ENCODE peak calls at places on chromosomes 11 and 22, in five cellular contexts. One of them, this sample, is unnamed.

GRCh38 chr22:46929689-46930225 is 167.3 kb downstream of the TBC1D22A start:
- DNase-seq in AG04449: no peak
- DNase-seq in breast epithelium: no peak
- DNase-seq in sigmoid colon: no peak
- DNase-seq in fibroblast of pulmonary artery: no peak
- DNase-seq in this sample: no peak

GRCh38 chr22:35642305-35642741 is 5.9 kb upstream of the APOL6 start:
- DNase-seq in AG04449: no peak
- DNase-seq in breast epithelium: no peak
- DNase-seq in sigmoid colon: peak; percentile 63
- DNase-seq in fibroblast of pulmonary artery: peak; percentile 38
- DNase-seq in this sample: no peak

GRCh38 chr22:48651036-48651890 is 1176.4 kb downstream of the BRD1 start:
- DNase-seq in AG04449: no peak
- DNase-seq in breast epithelium: no peak
- DNase-seq in sigmoid colon: no peak
- DNase-seq in fibroblast of pulmonary artery: no peak
- DNase-seq in this sample: no peak

GRCh38 chr11:102666331-102666957 is 39.1 kb downstream of the MMP27 start:
- DNase-seq in AG04449: no peak
- DNase-seq in breast epithelium: no peak
- DNase-seq in sigmoid colon: no peak
- DNase-seq in fibroblast of pulmonary artery: peak; percentile 65
- DNase-seq in this sample: no peak

GRCh38 chr22:31776231-31776630 is 22.4 kb downstream of the DEPDC5 start:
- DNase-seq in AG04449: no peak
- DNase-seq in breast epithelium: no peak
- DNase-seq in sigmoid colon: no peak
- DNase-seq in fibroblast of pulmonary artery: no peak
- DNase-seq in this sample: no peak

GRCh38 chr11:24234822-24235508 is 261.9 kb upstream of the LUZP2 start:
- DNase-seq in AG04449: no peak
- DNase-seq in breast epithelium: no peak
- DNase-seq in sigmoid colon: no peak
- DNase-seq in fibroblast of pulmonary artery: peak; percentile 59
- DNase-seq in this sample: no peak

GRCh38 chr11:96207459-96208449 is 135.2 kb downstream of the MAML2 start:
- DNase-seq in AG04449: no peak
- DNase-seq in breast epithelium: no peak
- DNase-seq in sigmoid colon: no peak
- DNase-seq in fibroblast of pulmonary artery: peak; percentile 59
- DNase-seq in this sample: no peak

GRCh38 chr22:27734066-27734465 is 67.5 kb downstream of the MN1 start:
- DNase-seq in AG04449: no peak
- DNase-seq in breast epithelium: no peak
- DNase-seq in sigmoid colon: peak; percentile 48
- DNase-seq in fibroblast of pulmonary artery: no peak
- DNase-seq in this sample: no peak

GRCh38 chr22:36971305-36971704 is 47.9 kb downstream of the TST start:
- DNase-seq in AG04449: no peak
- DNase-seq in breast epithelium: no peak
- DNase-seq in sigmoid colon: peak; percentile 79
- DNase-seq in fibroblast of pulmonary artery: no peak
- DNase-seq in this sample: no peak

GRCh38 chr11:119699227-119699626 is 29.8 kb downstream of the NECTIN1 start:
- DNase-seq in AG04449: no peak
- DNase-seq in breast epithelium: peak; percentile 60
- DNase-seq in sigmoid colon: no peak
- DNase-seq in fibroblast of pulmonary artery: peak; percentile 31
- DNase-seq in this sample: no peak

GRCh38 chr22:19115628-19116027 is 6.6 kb downstream of the DGCR2 start:
- DNase-seq in AG04449: no peak
- DNase-seq in breast epithelium: no peak
- DNase-seq in sigmoid colon: no peak
- DNase-seq in fibroblast of pulmonary artery: peak; percentile 26
- DNase-seq in this sample: no peak
- TF ChIP-seq CTCF in AG04449: peak; percentile 34
- TF ChIP-seq CTCF in breast epithelium: no peak
- TF ChIP-seq CTCF in sigmoid colon: no peak
- TF ChIP-seq CTCF in fibroblast of pulmonary artery: peak; percentile 45
- TF ChIP-seq CTCF in this sample: no peak

GRCh38 chr11:2929880-2930704 is 872 bp upstream of the PHLDA2 start:
- DNase-seq in AG04449: no peak
- DNase-seq in breast epithelium: peak; percentile 60
- DNase-seq in sigmoid colon: peak; percentile 70
- DNase-seq in fibroblast of pulmonary artery: no peak
- DNase-seq in this sample: peak; percentile 91
- TF ChIP-seq CTCF in AG04449: peak; percentile 59
- TF ChIP-seq CTCF in breast epithelium: no peak
- TF ChIP-seq CTCF in sigmoid colon: peak; percentile 33
- TF ChIP-seq CTCF in fibroblast of pulmonary artery: peak; percentile 39
- TF ChIP-seq CTCF in this sample: no peak

GRCh38 chr22:28741200-28741757 is 341 bp downstream of the CHEK2 start:
- DNase-seq in AG04449: no peak
- DNase-seq in breast epithelium: no peak
- DNase-seq in sigmoid colon: no peak
- DNase-seq in fibroblast of pulmonary artery: no peak
- DNase-seq in this sample: no peak
- TF ChIP-seq CTCF in AG04449: no peak
- TF ChIP-seq CTCF in breast epithelium: no peak
- TF ChIP-seq CTCF in sigmoid colon: no peak
- TF ChIP-seq CTCF in fibroblast of pulmonary artery: no peak
- TF ChIP-seq CTCF in this sample: no peak

GRCh38 chr11:88631497-88631896 is 294.0 kb upstream of the CTSC start:
- DNase-seq in AG04449: no peak
- DNase-seq in breast epithelium: no peak
- DNase-seq in sigmoid colon: no peak
- DNase-seq in fibroblast of pulmonary artery: no peak
- DNase-seq in this sample: no peak

GRCh38 chr11:88623536-88623935 is 286.0 kb upstream of the CTSC start:
- DNase-seq in AG04449: no peak
- DNase-seq in breast epithelium: no peak
- DNase-seq in sigmoid colon: no peak
- DNase-seq in fibroblast of pulmonary artery: peak; percentile 52
- DNase-seq in this sample: no peak

GRCh38 chr11:88632163-88632562 is 294.6 kb upstream of the CTSC start:
- DNase-seq in AG04449: no peak
- DNase-seq in breast epithelium: no peak
- DNase-seq in sigmoid colon: no peak
- DNase-seq in fibroblast of pulmonary artery: no peak
- DNase-seq in this sample: no peak

GRCh38 chr11:88626216-88626615 is 288.7 kb upstream of the CTSC start:
- DNase-seq in AG04449: no peak
- DNase-seq in breast epithelium: no peak
- DNase-seq in sigmoid colon: no peak
- DNase-seq in fibroblast of pulmonary artery: no peak
- DNase-seq in this sample: no peak

DNA sequence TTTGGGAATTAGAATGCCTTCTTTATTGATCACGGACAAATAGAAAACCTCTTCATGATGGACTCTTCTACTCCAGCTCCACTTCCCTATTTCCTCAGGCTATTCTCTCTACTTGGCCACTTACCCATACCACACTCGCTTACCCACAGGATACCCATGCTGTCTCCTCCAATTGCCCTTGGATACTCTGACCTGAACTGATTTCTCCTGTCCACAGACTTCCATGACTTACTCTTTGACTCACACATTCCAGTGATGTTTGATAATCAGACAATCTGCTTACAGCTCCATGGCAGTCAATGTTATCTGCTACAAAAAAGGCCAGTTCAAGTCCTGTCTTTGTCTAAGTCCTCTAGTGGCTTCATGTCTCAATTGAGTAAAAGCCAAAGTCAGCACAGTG is 292.0 kb upstream of the CTSC start:
- DNase-seq in AG04449: peak; percentile 0
- DNase-seq in breast epithelium: no peak
- DNase-seq in sigmoid colon: no peak
- DNase-seq in fibroblast of pulmonary artery: no peak
- DNase-seq in this sample: no peak
- TF ChIP-seq CTCF in AG04449: no peak
- TF ChIP-seq CTCF in breast epithelium: no peak
- TF ChIP-seq CTCF in sigmoid colon: no peak
- TF ChIP-seq CTCF in fibroblast of pulmonary artery: no peak
- TF ChIP-seq CTCF in this sample: no peak

DNA sequence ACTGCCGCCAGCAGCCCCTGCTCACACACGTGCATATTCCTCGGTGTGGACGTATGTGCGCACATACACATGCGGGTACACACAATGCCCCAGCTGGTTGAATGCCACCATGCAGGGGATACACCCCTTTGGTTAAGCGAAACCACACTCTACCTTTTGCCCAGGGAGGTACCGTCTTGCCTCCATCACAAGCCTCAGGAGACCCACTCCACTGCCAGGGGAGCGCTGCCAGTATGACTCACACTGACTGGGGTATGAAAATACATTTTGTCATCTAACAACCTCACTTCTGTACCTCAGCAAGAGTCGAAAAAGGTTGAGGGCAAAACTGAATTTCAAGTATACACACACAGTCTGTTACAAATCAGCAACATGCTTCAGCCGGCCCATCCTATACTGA is 39.4 kb downstream of the TMEM45B start:
- DNase-seq in AG04449: no peak
- DNase-seq in breast epithelium: no peak
- DNase-seq in sigmoid colon: no peak
- DNase-seq in fibroblast of pulmonary artery: no peak
- DNase-seq in this sample: no peak
- TF ChIP-seq CTCF in AG04449: no peak
- TF ChIP-seq CTCF in breast epithelium: no peak
- TF ChIP-seq CTCF in sigmoid colon: no peak
- TF ChIP-seq CTCF in fibroblast of pulmonary artery: no peak
- TF ChIP-seq CTCF in this sample: no peak

GRCh38 chr11:67582026-67582425 is 1.6 kb upstream of the GSTP1 start:
- DNase-seq in AG04449: no peak
- DNase-seq in breast epithelium: no peak
- DNase-seq in sigmoid colon: no peak
- DNase-seq in fibroblast of pulmonary artery: no peak
- DNase-seq in this sample: no peak

GRCh38 chr11:67584881-67585873 is 1.6 kb downstream of the GSTP1 start:
- DNase-seq in AG04449: no peak
- DNase-seq in breast epithelium: no peak
- DNase-seq in sigmoid colon: no peak
- DNase-seq in fibroblast of pulmonary artery: no peak
- DNase-seq in this sample: no peak

GRCh38 chr11:67584205-67584880 is 731 bp downstream of the GSTP1 start:
- DNase-seq in AG04449: no peak
- DNase-seq in breast epithelium: peak; percentile 84
- DNase-seq in sigmoid colon: peak; percentile 94
- DNase-seq in fibroblast of pulmonary artery: peak; percentile 60
- DNase-seq in this sample: no peak

GRCh38 chr11:67581469-67581868 is 2.1 kb upstream of the GSTP1 start:
- DNase-seq in AG04449: no peak
- DNase-seq in breast epithelium: no peak
- DNase-seq in sigmoid colon: no peak
- DNase-seq in fibroblast of pulmonary artery: no peak
- DNase-seq in this sample: no peak

GRCh38 chr11:67583319-67584204 is at the start of gene GSTP1:
- DNase-seq in AG04449: peak; percentile 33
- DNase-seq in breast epithelium: peak; percentile 81
- DNase-seq in sigmoid colon: peak; percentile 97
- DNase-seq in fibroblast of pulmonary artery: peak; percentile 91
- DNase-seq in this sample: peak; percentile 96
- TF ChIP-seq CTCF in AG04449: peak; percentile 64
- TF ChIP-seq CTCF in breast epithelium: peak; percentile 79
- TF ChIP-seq CTCF in sigmoid colon: no peak
- TF ChIP-seq CTCF in fibroblast of pulmonary artery: peak; percentile 31
- TF ChIP-seq CTCF in this sample: peak; percentile 87

DNA sequence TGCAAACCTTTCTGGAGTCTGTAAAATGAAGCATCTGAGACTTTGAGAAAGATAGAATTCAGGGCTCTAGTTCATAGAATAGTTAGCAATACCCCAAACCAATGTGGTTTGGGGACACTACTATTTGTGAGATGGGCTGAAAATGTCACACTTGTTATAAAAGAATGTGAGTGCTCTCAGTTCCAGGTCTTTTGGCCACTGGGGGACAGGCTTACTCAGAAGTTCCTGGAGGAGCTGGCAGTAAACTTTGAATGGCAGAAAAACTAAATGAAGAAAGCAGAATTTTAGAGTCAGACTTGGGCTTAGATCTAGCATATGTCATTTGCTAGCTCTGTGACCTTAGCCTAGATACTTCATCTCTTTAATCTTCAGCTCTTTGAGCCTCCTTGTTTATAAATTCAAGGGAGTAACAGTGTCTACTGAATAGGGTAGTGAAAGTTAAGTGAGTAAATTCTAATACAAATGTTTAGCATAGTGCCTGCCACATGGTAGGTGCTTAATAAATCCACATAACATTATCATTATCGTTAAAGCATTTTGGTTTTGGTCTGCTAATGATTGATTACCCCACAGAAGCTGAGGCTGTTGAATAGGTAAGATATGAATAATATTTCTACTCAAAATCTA is 3.7 kb downstream of the LYVE1 start:
- DNase-seq in AG04449: no peak
- DNase-seq in breast epithelium: no peak
- DNase-seq in sigmoid colon: no peak
- DNase-seq in fibroblast of pulmonary artery: peak; percentile 53
- DNase-seq in this sample: no peak
- TF ChIP-seq CTCF in AG04449: peak; percentile 32
- TF ChIP-seq CTCF in breast epithelium: no peak
- TF ChIP-seq CTCF in sigmoid colon: no peak
- TF ChIP-seq CTCF in fibroblast of pulmonary artery: peak; percentile 62
- TF ChIP-seq CTCF in this sample: peak; percentile 74

GRCh38 chr22:24772493-24773220 is 1.9 kb downstream of the PIWIL3 start:
- DNase-seq in AG04449: no peak
- DNase-seq in breast epithelium: no peak
- DNase-seq in sigmoid colon: no peak
- DNase-seq in fibroblast of pulmonary artery: peak; percentile 79
- DNase-seq in this sample: no peak
- TF ChIP-seq CTCF in AG04449: peak; percentile 35
- TF ChIP-seq CTCF in breast epithelium: peak; percentile 26
- TF ChIP-seq CTCF in sigmoid colon: no peak
- TF ChIP-seq CTCF in fibroblast of pulmonary artery: peak; percentile 89
- TF ChIP-seq CTCF in this sample: peak; percentile 77

This sample was measured in chondrocyte.